ENCODE peak calls at places on chromosomes 7 and 10, in six cellular contexts. One of them, this sample, is unnamed.

GRCh38 chr10:44284198-44285084 is 100.5 kb downstream of the CXCL12 start:
- DNase-seq in IMR-90: no peak
- DNase-seq in H9: no peak
- DNase-seq in neuronal stem cell: no peak
- DNase-seq in mesendoderm: no peak
- DNase-seq in trophoblast cell: peak
- DNase-seq in this sample: no peak

GRCh38 chr7:105849122-105849855 is 27.1 kb downstream of the ATXN7L1 start:
- DNase-seq in IMR-90: no peak
- DNase-seq in H9: peak
- DNase-seq in neuronal stem cell: no peak
- DNase-seq in mesendoderm: peak
- DNase-seq in trophoblast cell: no peak
- DNase-seq in this sample: peak

GRCh38 chr7:135743907-135744789 is 4.5 kb downstream of the FAM180A start:
- DNase-seq in IMR-90: peak
- DNase-seq in H9: no peak
- DNase-seq in neuronal stem cell: no peak
- DNase-seq in mesendoderm: no peak
- DNase-seq in trophoblast cell: no peak
- DNase-seq in this sample: no peak

GRCh38 chr7:114082934-114083647 is 164.3 kb upstream of the PPP1R3A start:
- DNase-seq in IMR-90: no peak
- DNase-seq in H9: peak
- DNase-seq in neuronal stem cell: peak
- DNase-seq in mesendoderm: peak
- DNase-seq in trophoblast cell: peak
- DNase-seq in this sample: peak

GRCh38 chr7:73966941-73967831 is 60.8 kb upstream of the ELN start:
- DNase-seq in IMR-90: no peak
- DNase-seq in H9: peak
- DNase-seq in neuronal stem cell: no peak
- DNase-seq in mesendoderm: peak
- DNase-seq in trophoblast cell: no peak
- DNase-seq in this sample: no peak

GRCh38 chr10:28151636-28152035 is 151.2 kb downstream of the MPP7 start:
- DNase-seq in IMR-90: no peak
- DNase-seq in H9: no peak
- DNase-seq in neuronal stem cell: no peak
- DNase-seq in mesendoderm: no peak
- DNase-seq in trophoblast cell: no peak
- DNase-seq in this sample: no peak

GRCh38 chr7:157923903-157924630 is 587.3 kb downstream of the DNAJB6 start:
- DNase-seq in IMR-90: no peak
- DNase-seq in H9: no peak
- DNase-seq in neuronal stem cell: no peak
- DNase-seq in mesendoderm: no peak
- DNase-seq in trophoblast cell: no peak
- DNase-seq in this sample: no peak

GRCh38 chr10:72020914-72021754 is 56.9 kb downstream of the CHST3 start:
- DNase-seq in IMR-90: no peak
- DNase-seq in H9: no peak
- DNase-seq in neuronal stem cell: no peak
- DNase-seq in mesendoderm: no peak
- DNase-seq in trophoblast cell: no peak
- DNase-seq in this sample: no peak

GRCh38 chr10:2921956-2922680 is 145.2 kb upstream of the PFKP start:
- DNase-seq in IMR-90: peak
- DNase-seq in H9: no peak
- DNase-seq in neuronal stem cell: no peak
- DNase-seq in mesendoderm: no peak
- DNase-seq in trophoblast cell: peak
- DNase-seq in this sample: no peak

GRCh38 chr10:91709394-91709798 is 76.5 kb upstream of the PPP1R3C start:
- DNase-seq in IMR-90: peak
- DNase-seq in H9: no peak
- DNase-seq in neuronal stem cell: no peak
- DNase-seq in mesendoderm: no peak
- DNase-seq in trophoblast cell: no peak
- DNase-seq in this sample: peak

GRCh38 chr10:22345301-22346086 is at the start of gene SPAG6:
- DNase-seq in IMR-90: no peak
- DNase-seq in H9: peak
- DNase-seq in neuronal stem cell: peak
- DNase-seq in mesendoderm: peak
- DNase-seq in trophoblast cell: peak
- DNase-seq in this sample: peak

GRCh38 chr10:12448729-12449391 is 99.5 kb downstream of the CAMK1D start:
- DNase-seq in IMR-90: peak
- DNase-seq in H9: no peak
- DNase-seq in neuronal stem cell: no peak
- DNase-seq in mesendoderm: no peak
- DNase-seq in trophoblast cell: peak
- DNase-seq in this sample: peak

GRCh38 chr7:129438839-129439640 is 4.8 kb downstream of the STRIP2 start:
- DNase-seq in IMR-90: peak
- DNase-seq in H9: no peak
- DNase-seq in neuronal stem cell: no peak
- DNase-seq in mesendoderm: no peak
- DNase-seq in trophoblast cell: peak
- DNase-seq in this sample: peak

GRCh38 chr7:92228100-92228499 is 17.6 kb downstream of the KRIT1 start:
- DNase-seq in IMR-90: peak
- DNase-seq in H9: no peak
- DNase-seq in neuronal stem cell: no peak
- DNase-seq in mesendoderm: no peak
- DNase-seq in trophoblast cell: no peak
- DNase-seq in this sample: no peak

GRCh38 chr7:957418-958220 is 3.1 kb upstream of the ADAP1 start:
- DNase-seq in IMR-90: no peak
- DNase-seq in H9: peak
- DNase-seq in neuronal stem cell: no peak
- DNase-seq in mesendoderm: peak
- DNase-seq in trophoblast cell: peak
- DNase-seq in this sample: no peak
- H3K4me2 ChIP-seq in IMR-90: no peak
- H3K4me2 ChIP-seq in H9: no peak
- H3K4me2 ChIP-seq in neuronal stem cell: no peak
- H3K4me2 ChIP-seq in mesendoderm: no peak
- H3K4me2 ChIP-seq in trophoblast cell: no peak
- H3K4me2 ChIP-seq in this sample: no peak

DNA sequence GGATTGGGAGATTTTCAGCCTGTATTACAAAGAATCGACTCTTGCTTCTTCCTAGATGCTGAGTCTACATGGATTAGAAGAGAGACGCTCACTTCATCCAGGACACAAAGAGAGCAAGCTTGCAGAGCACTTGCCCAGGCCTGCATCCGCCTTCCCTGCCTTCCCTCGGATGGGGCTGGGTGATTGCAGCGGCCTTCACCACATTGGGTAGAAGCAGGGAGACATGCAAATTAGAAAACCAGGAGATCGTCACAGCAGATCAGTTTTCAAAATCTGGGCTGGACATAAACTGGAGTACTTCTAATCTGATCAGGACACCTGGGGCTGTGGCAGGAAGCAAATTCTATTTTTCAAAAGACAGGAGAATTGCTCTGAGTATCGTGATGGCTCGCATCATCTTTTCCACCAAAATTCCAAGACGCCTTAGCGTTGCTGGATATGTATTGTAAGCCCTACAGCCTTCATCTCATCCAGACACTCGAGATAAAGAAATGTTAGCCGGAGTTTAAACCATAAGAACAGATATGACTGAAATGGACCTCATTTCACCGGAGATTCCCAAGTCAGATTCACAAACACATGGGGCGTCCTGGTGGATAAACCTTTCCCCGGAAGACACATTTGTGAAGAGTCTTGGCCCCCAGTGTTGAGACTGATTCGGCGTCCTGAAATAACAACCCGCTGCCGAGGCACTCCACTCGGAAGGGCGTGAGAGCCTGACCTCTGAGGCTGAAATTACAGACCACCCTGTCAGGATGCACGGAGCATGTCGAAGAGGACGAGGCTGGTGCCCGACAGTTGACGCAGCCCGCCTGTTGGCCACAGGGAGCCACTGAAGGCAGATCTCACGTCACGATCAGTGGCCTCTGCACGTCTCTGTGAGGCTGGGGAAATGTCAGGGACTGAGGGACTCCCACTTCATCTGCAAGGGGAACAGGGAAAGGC is 91.2 kb upstream of the PARD3 start:
- DNase-seq in IMR-90: peak
- DNase-seq in H9: peak
- DNase-seq in neuronal stem cell: peak
- DNase-seq in mesendoderm: peak
- DNase-seq in trophoblast cell: peak
- DNase-seq in this sample: no peak
- H3K18ac ChIP-seq in IMR-90: no peak
- H3K18ac ChIP-seq in H9: no peak
- H3K18ac ChIP-seq in neuronal stem cell: peak
- H3K18ac ChIP-seq in mesendoderm: no peak
- H3K18ac ChIP-seq in trophoblast cell: no peak
- H3K18ac ChIP-seq in this sample: no peak

GRCh38 chr7:116468534-116468933 is 31.0 kb upstream of the CAV2 start:
- DNase-seq in IMR-90: no peak
- DNase-seq in H9: no peak
- DNase-seq in neuronal stem cell: no peak
- DNase-seq in mesendoderm: no peak
- DNase-seq in trophoblast cell: no peak
- DNase-seq in this sample: no peak

GRCh38 chr7:116461500-116461899 is 38.0 kb upstream of the CAV2 start:
- DNase-seq in IMR-90: no peak
- DNase-seq in H9: no peak
- DNase-seq in neuronal stem cell: no peak
- DNase-seq in mesendoderm: no peak
- DNase-seq in trophoblast cell: no peak
- DNase-seq in this sample: no peak

GRCh38 chr7:116464375-116464774 is 35.2 kb upstream of the CAV2 start:
- DNase-seq in IMR-90: peak
- DNase-seq in H9: no peak
- DNase-seq in neuronal stem cell: no peak
- DNase-seq in mesendoderm: no peak
- DNase-seq in trophoblast cell: no peak
- DNase-seq in this sample: no peak

GRCh38 chr7:116463956-116464355 is 35.6 kb upstream of the CAV2 start:
- DNase-seq in IMR-90: no peak
- DNase-seq in H9: no peak
- DNase-seq in neuronal stem cell: no peak
- DNase-seq in mesendoderm: no peak
- DNase-seq in trophoblast cell: no peak
- DNase-seq in this sample: no peak

GRCh38 chr7:116465125-116465524 is 34.4 kb upstream of the CAV2 start:
- DNase-seq in IMR-90: no peak
- DNase-seq in H9: no peak
- DNase-seq in neuronal stem cell: no peak
- DNase-seq in mesendoderm: peak
- DNase-seq in trophoblast cell: no peak
- DNase-seq in this sample: no peak
- H3K27ac ChIP-seq in IMR-90: peak
- H3K27ac ChIP-seq in H9: no peak
- H3K27ac ChIP-seq in neuronal stem cell: no peak
- H3K27ac ChIP-seq in mesendoderm: no peak
- H3K27ac ChIP-seq in trophoblast cell: no peak
- H3K27ac ChIP-seq in this sample: peak

GRCh38 chr10:49194212-49194920 is 6.2 kb upstream of the TMEM273 start:
- DNase-seq in IMR-90: no peak
- DNase-seq in H9: no peak
- DNase-seq in neuronal stem cell: no peak
- DNase-seq in mesendoderm: no peak
- DNase-seq in trophoblast cell: no peak
- DNase-seq in this sample: no peak
- H3K4me2 ChIP-seq in IMR-90: no peak
- H3K4me2 ChIP-seq in H9: no peak
- H3K4me2 ChIP-seq in neuronal stem cell: no peak
- H3K4me2 ChIP-seq in mesendoderm: no peak
- H3K4me2 ChIP-seq in trophoblast cell: no peak
- H3K4me2 ChIP-seq in this sample: no peak

GRCh38 chr7:100867040-100867795 is at the start of gene TRIP6:
- DNase-seq in IMR-90: peak
- DNase-seq in H9: peak
- DNase-seq in neuronal stem cell: peak
- DNase-seq in mesendoderm: peak
- DNase-seq in trophoblast cell: peak
- DNase-seq in this sample: peak
- H3K18ac ChIP-seq in IMR-90: peak
- H3K18ac ChIP-seq in H9: peak
- H3K18ac ChIP-seq in neuronal stem cell: peak
- H3K18ac ChIP-seq in mesendoderm: peak
- H3K18ac ChIP-seq in trophoblast cell: peak
- H3K18ac ChIP-seq in this sample: peak

DNA sequence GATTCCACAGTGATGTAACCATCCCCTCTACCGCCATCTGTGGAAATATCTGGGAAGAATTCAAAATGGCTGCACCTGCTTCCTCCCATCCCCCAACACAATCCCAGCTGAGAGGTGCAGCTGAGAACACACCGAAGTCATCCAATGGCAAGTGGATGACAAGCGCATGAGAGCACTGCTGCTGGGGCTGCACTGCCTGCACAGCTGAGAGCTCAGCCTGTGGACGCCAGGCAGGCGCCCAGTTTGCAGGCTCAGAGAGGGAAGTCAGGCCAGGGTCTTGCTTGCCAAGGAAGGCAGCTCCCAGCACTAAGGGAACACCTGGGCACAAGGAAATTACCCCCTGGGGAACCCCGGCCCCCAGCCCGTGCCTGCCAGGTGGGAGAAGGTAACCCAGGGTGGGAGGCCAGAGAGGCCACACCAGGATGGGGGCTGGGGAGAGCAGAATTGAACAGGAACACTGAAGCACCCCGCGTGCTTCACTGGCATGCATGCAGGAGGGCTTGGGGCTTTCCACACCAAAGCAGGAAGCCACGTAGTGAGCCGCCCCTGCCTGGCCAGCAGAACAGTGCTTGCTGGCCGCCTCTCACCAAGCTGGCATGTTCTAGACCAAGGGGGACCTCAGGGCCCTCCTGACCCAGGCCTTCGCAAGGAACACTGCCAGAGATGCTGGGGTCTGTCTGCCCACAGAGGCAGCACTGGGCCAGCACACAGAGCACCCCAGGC is 46.2 kb downstream of the FAM53B start:
- DNase-seq in IMR-90: peak
- DNase-seq in H9: no peak
- DNase-seq in neuronal stem cell: no peak
- DNase-seq in mesendoderm: peak
- DNase-seq in trophoblast cell: peak
- DNase-seq in this sample: no peak
- H3K27ac ChIP-seq in IMR-90: no peak
- H3K27ac ChIP-seq in H9: no peak
- H3K27ac ChIP-seq in neuronal stem cell: no peak
- H3K27ac ChIP-seq in mesendoderm: no peak
- H3K27ac ChIP-seq in trophoblast cell: no peak
- H3K27ac ChIP-seq in this sample: no peak

GRCh38 chr7:40356312-40356711 is 221.5 kb downstream of the SUGCT start:
- DNase-seq in IMR-90: peak
- DNase-seq in H9: no peak
- DNase-seq in neuronal stem cell: no peak
- DNase-seq in mesendoderm: no peak
- DNase-seq in trophoblast cell: no peak
- DNase-seq in this sample: no peak
- H3K4me2 ChIP-seq in IMR-90: no peak
- H3K4me2 ChIP-seq in H9: no peak
- H3K4me2 ChIP-seq in neuronal stem cell: no peak
- H3K4me2 ChIP-seq in mesendoderm: no peak
- H3K4me2 ChIP-seq in trophoblast cell: no peak
- H3K4me2 ChIP-seq in this sample: no peak

This sample was measured in mesenchymal stem cell.